ENCODE peak calls at places on chromosomes 6 and 20, in four cellular contexts. D is K562, J is upper lobe of left lung, W is A549. R is an unnamed sample.

GRCh38 chr6:132643547-132643946 is 15.4 kb downstream of the TAAR1 start:
- ATAC-seq in J (no peak), D (no peak), W (no peak), R (no peak)

GRCh38 chr6:111620168-111620567 is 14.5 kb upstream of the TRAF3IP2 start:
- ATAC-seq in W (no peak), J (no peak), D (no peak), R (no peak)

GRCh38 chr6:30154709-30155521 is 6.1 kb downstream of the TRIM10 start:
- ATAC-seq in D (no peak), J (peak), W (peak), R (peak)

GRCh38 chr6:3118353-3119039 is at the start of gene BPHL:
- ATAC-seq in D (peak), J (peak), W (peak), R (peak)

GRCh38 chr20:50892394-50892793 is 38.8 kb downstream of the ADNP start:
- ATAC-seq in D (no peak), J (no peak), W (no peak), R (no peak)

GRCh38 chr6:45454008-45454911 is 76.5 kb upstream of the SUPT3H start:
- ATAC-seq in W (no peak), J (no peak), D (peak), R (no peak)

GRCh38 chr6:390914-391558 is 516 bp upstream of the IRF4 start:
- ATAC-seq in J (no peak), W (peak), D (no peak), R (no peak)

GRCh38 chr20:38864662-38865061 is 59.2 kb downstream of the PPP1R16B start:
- ATAC-seq in D (no peak), J (no peak), W (no peak), R (no peak)

GRCh38 chr20:18197382-18198070 is 59.9 kb downstream of the KAT14 start:
- ATAC-seq in W (no peak), J (no peak), D (no peak), R (no peak)

GRCh38 chr6:41286544-41287346 is at the start of gene TREM1:
- ATAC-seq in W (peak), D (no peak), J (peak), R (peak)

GRCh38 chr6:130500693-130501092 is 134.9 kb downstream of the TMEM200A start:
- ATAC-seq in D (no peak), W (no peak), J (peak), R (no peak)

GRCh38 chr6:33950891-33951889 is 147.4 kb upstream of the MLN start:
- ATAC-seq in J (no peak), D (no peak), W (no peak), R (no peak)

GRCh38 chr20:42118409-42119125 is 500.4 kb upstream of the CHD6 start:
- ATAC-seq in J (no peak), D (no peak), W (no peak), R (no peak)

GRCh38 chr6:157527471-157527907 is 146.5 kb downstream of the ZDHHC14 start:
- ATAC-seq in D (peak), J (peak), W (no peak), R (peak)

GRCh38 chr6:636488-636887 is 20.4 kb downstream of the HUS1B start:
- ATAC-seq in D (no peak), W (no peak), J (no peak), R (no peak)

GRCh38 chr6:6916598-6916997 is 191.2 kb upstream of the RREB1 start:
- ATAC-seq in D (peak), W (no peak), J (peak), R (no peak)

GRCh38 chr6:103677290-103677689 is 1182.4 kb downstream of the HACE1 start:
- ATAC-seq in D (no peak), W (no peak), J (no peak), R (no peak)

GRCh38 chr6:10424005-10424404 is 9.1 kb upstream of the TFAP2A start:
- ATAC-seq in D (peak), W (peak), J (no peak), R (no peak)

GRCh38 chr6:121573466-121573865 is 138.0 kb downstream of the GJA1 start:
- ATAC-seq in D (no peak), W (no peak), J (peak), R (no peak)

GRCh38 chr20:37155987-37156386 is 23.1 kb upstream of the RPN2 start:
- ATAC-seq in W (no peak), J (no peak), D (no peak), R (no peak)

DNA sequence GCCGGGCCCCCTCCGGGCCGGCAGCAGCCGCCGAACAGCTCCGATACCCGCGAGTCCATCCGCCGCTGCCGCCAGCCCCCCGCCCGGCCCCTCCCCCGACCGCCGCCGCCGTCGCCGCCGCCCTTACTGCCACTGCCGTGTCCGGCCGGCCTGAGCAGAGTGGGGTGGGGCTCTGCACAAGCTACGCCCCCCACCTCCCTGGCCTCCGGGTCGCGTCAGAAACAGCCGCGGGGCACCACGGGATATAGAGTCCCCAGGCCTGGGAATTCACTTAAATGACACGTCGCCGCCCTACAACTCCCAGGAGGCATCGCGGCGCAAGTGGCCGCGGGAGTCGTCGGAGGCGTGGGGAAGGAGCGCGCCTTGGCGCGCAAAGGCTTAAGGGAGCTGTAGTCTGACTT is at the start of gene GTPBP2:
- ATAC-seq in J (peak), W (peak), D (peak), R (peak)
- TF ChIP-seq EP300 in J (peak), W (no peak), D (no peak), R (no peak)

DNA sequence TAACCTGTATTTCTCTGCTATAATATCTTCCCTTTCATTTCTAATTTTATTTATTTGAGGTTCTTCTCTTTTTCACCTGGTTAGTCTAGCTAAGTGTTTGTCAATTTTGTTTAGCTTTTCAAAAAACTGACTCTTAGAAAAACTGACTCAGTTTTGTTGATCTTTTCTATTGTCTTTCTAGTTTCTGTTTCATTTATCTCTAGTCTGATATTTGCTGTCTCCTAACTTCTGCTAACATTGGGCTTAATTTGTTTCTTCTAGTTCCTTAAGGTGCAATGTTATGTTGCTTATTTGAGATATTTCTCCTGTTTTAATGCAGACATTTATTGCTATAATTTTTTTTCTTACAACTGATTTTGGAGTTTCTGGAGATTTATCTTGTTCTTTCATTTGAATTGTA is 1011.0 kb downstream of the EPHA7 start:
- ATAC-seq in J (no peak), D (no peak), W (no peak), R (no peak)
- TF ChIP-seq EP300 in J (no peak), D (no peak), W (no peak), R (no peak)

GRCh38 chr6:52286798-52287432 is 2.4 kb upstream of the MCM3 start:
- ATAC-seq in W (no peak), J (no peak), D (peak), R (no peak)
- TF ChIP-seq EP300 in W (no peak), J (no peak), D (peak), R (no peak)

GRCh38 chr6:142885182-142885867 is 59.7 kb downstream of the HIVEP2 start:
- ATAC-seq in W (peak), J (peak), D (no peak), R (peak)
- TF ChIP-seq EP300 in W (peak), J (peak), D (no peak), R (peak)

GRCh38 chr20:62704341-62704948 is 4.2 kb upstream of the NTSR1 start:
- ATAC-seq in D (no peak), W (peak), J (peak), R (peak)
- TF ChIP-seq EP300 in D (no peak), W (no peak), J (no peak), R (no peak)

GRCh38 chr6:142301421-142302391 is at the start of gene ADGRG6:
- ATAC-seq in D (peak), W (peak), J (peak), R (peak)
- TF ChIP-seq EP300 in D (no peak), W (no peak), J (no peak), R (no peak)

DNA sequence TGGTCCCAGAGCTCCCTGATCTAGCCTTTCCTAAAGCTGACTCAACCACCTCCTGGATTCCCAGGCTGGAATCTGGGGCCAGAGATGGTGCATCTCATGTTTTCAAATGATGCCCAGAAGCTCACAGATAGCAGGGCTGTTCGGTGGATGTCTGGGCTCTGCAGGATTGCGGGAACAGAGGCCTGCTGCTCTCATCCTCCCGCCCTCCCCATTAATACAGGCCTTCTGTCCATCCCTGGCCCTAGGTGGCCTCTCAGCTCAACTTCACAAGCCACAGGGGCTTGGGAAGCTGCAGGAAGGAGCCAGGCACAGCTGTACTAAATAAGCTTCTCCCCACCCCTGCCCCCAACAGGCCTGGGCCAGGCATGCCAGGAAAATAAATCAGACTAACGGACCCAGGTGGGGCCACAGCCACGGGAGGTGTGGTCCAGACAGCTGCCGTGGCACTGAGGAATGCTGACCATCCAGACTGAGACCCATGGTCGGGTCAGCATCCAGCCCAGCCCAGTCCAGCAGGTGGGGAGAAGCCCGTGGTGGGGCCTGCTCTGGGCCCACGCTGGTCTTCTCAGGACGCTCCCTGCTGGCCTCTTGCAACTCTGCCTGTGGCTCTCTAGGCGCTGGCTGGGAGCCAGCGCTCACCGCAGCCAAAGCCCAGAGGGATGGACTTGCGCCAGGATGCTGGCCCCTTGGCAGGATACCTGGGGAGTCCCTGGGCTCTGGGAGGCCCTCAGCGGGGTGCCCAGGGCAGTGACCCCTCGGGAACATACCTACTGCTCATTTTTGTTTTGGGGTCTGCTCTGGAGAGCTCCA is 8.5 kb upstream of the YTHDF1 start:
- ATAC-seq in D (peak), W (peak), J (no peak), R (peak)
- TF ChIP-seq EP300 in D (no peak), W (peak), J (no peak), R (no peak)